ENCODE peak calls at places on chromosomes 5 and 9, in five cellular contexts. J, E, P, L and U are unnamed samples.

GRCh38 chr5:90562331-90562730 is 3.7 kb downstream of the ADGRV1 start:
- DNase-seq in P (no peak), J (no peak), L (no peak), E (peak), U (no peak)

GRCh38 chr9:137273616-137274320 is 3.8 kb upstream of the TOR4A start:
- DNase-seq in E (no peak), J (no peak), P (no peak), L (no peak), U (no peak)

GRCh38 chr5:109689740-109690455 is at the start of gene MAN2A1:
- DNase-seq in E (peak), P (peak), J (peak), L (peak), U (no peak)

GRCh38 chr9:91867740-91868139 is 82.3 kb downstream of the ROR2 start:
- DNase-seq in L (peak), J (no peak), E (no peak), P (no peak), U (no peak)

GRCh38 chr9:125632321-125633115 is 74.5 kb downstream of the MAPKAP1 start:
- DNase-seq in J (no peak), E (no peak), P (peak), L (no peak), U (no peak)

GRCh38 chr5:127705120-127705892 is 2.1 kb downstream of the CCDC192 start:
- DNase-seq in E (no peak), J (no peak), L (peak), P (peak), U (no peak)

GRCh38 chr5:5178121-5178520 is 38.0 kb downstream of the ADAMTS16 start:
- DNase-seq in E (peak), J (no peak), P (no peak), L (no peak), U (no peak)

GRCh38 chr5:94199566-94199965 is 418.8 kb downstream of the KIAA0825 start:
- DNase-seq in P (no peak), L (no peak), J (no peak), E (no peak), U (no peak)

GRCh38 chr5:173452098-173452497 is 123.9 kb upstream of the STC2 start:
- DNase-seq in J (no peak), E (no peak), P (peak), L (peak), U (no peak)

GRCh38 chr5:159936686-159937329 is 20.5 kb downstream of the ADRA1B start:
- DNase-seq in L (no peak), P (no peak), E (no peak), J (no peak), U (no peak)

GRCh38 chr5:53112909-53113308 is 3.4 kb upstream of the MOCS2 start:
- DNase-seq in P (no peak), L (no peak), J (no peak), E (no peak), U (no peak)

GRCh38 chr5:53113947-53114346 is 4.4 kb upstream of the MOCS2 start:
- DNase-seq in L (no peak), P (no peak), E (peak), J (no peak), U (no peak)

GRCh38 chr5:53116597-53116996 is 7.0 kb upstream of the MOCS2 start:
- DNase-seq in J (no peak), E (no peak), L (no peak), P (no peak), U (no peak)

GRCh38 chr5:53111139-53111538 is 1.6 kb upstream of the MOCS2 start:
- DNase-seq in L (no peak), J (no peak), E (no peak), P (no peak), U (no peak)

DNA sequence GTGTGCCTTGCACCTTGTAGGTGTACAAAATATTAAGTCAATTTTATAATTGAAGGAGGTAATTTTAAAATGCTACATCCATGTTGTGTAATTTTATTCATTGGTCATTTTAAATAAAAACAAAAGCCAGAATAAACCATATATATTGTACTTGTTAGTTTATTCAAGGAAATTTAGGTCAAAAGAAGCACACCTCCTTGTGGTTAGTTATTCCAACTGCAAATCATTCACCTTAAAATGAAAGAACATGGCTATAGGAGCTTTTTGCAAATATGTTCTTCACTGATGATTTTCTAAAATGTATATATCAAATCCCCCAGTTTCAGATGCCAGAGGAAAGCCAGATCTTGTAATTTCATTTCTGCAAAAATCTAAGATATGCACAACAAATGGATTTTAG is 5.4 kb upstream of the MOCS2 start:
- DNase-seq in J (no peak), E (no peak), L (no peak), P (peak), U (no peak)
- TF ChIP-seq CTCF in J (no peak), E (peak), L (peak), P (peak), U (peak)

GRCh38 chr5:149836451-149837139 is 106.5 kb downstream of the PPARGC1B start:
- DNase-seq in L (no peak), J (no peak), E (no peak), P (no peak), U (no peak)

GRCh38 chr5:149840226-149840825 is 104.3 kb downstream of the PDE6A start:
- DNase-seq in P (no peak), L (no peak), E (no peak), J (no peak), U (peak)

GRCh38 chr5:149839761-149840160 is 104.8 kb downstream of the PDE6A start:
- DNase-seq in J (no peak), L (peak), E (no peak), P (no peak), U (no peak)

GRCh38 chr5:149838881-149839739 is 105.5 kb downstream of the PDE6A start:
- DNase-seq in J (no peak), E (no peak), L (peak), P (peak), U (no peak)

GRCh38 chr5:149837680-149838269 is 106.8 kb downstream of the PDE6A start:
- DNase-seq in P (peak), E (peak), J (no peak), L (peak), U (no peak)
- TF ChIP-seq CTCF in P (peak), E (peak), J (peak), L (peak), U (peak)

GRCh38 chr9:127973169-127974001 is 7.4 kb downstream of the EEIG1 start:
- DNase-seq in L (no peak), E (no peak), P (no peak), J (peak), U (no peak)
- TF ChIP-seq CTCF in L (no peak), E (no peak), P (no peak), J (no peak), U (no peak)

GRCh38 chr9:106560540-106560939 is 302.4 kb upstream of the ZNF462 start:
- DNase-seq in J (no peak), E (no peak), L (no peak), P (no peak), U (no peak)
- TF ChIP-seq CTCF in J (no peak), E (peak), L (peak), P (peak), U (peak)

GRCh38 chr5:155147222-155147621 is 133.7 kb downstream of the KIF4B start:
- DNase-seq in P (peak), E (no peak), J (no peak), L (peak), U (no peak)
- TF ChIP-seq CTCF in P (peak), E (no peak), J (no peak), L (peak), U (peak)

GRCh38 chr9:100170556-100170955 is 71.5 kb downstream of the INVS start:
- DNase-seq in E (no peak), J (no peak), P (peak), L (peak), U (no peak)

GRCh38 chr9:100167176-100167575 is 68.1 kb downstream of the INVS start:
- DNase-seq in J (no peak), L (no peak), P (peak), E (no peak), U (no peak)

GRCh38 chr9:100170085-100170484 is 71.0 kb downstream of the INVS start:
- DNase-seq in E (no peak), J (no peak), P (no peak), L (no peak), U (no peak)

GRCh38 chr9:100167912-100168775 is 69.1 kb downstream of the INVS start:
- DNase-seq in L (no peak), P (peak), J (no peak), E (no peak), U (no peak)
- TF ChIP-seq CTCF in L (no peak), P (peak), J (no peak), E (no peak), U (no peak)

GRCh38 chr5:34583167-34583566 is 73.0 kb upstream of the RAI14 start:
- DNase-seq in P (no peak), J (no peak), E (no peak), L (no peak), U (no peak)

GRCh38 chr5:34585601-34586104 is 70.5 kb upstream of the RAI14 start:
- DNase-seq in J (no peak), E (no peak), P (peak), L (peak), U (no peak)

GRCh38 chr5:34580983-34581382 is 75.1 kb upstream of the RAI14 start:
- DNase-seq in J (no peak), L (no peak), P (no peak), E (no peak), U (no peak)

GRCh38 chr5:34584165-34584564 is 72.0 kb upstream of the RAI14 start:
- DNase-seq in E (no peak), J (no peak), L (no peak), P (no peak), U (no peak)

DNA sequence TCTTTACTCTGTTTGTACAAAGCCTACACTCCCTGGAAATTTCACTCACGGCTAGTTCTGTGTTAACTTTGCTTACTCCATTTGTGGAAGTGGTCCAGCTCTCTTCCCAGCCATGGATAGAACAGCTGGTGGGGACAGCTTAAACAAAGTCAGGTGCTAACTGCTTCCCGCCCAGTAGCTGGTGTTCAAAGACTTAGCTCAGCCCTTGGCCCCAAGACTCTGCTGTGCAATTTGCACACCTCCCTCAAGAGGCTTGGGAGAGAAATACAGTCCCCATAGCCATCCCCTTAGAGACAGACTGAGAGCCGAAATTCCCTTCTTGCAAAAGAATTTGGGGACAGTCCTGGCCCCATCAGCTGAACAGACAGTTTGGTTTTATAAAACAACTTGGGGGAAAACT is 73.8 kb upstream of the RAI14 start:
- DNase-seq in J (no peak), P (no peak), L (no peak), E (no peak), U (no peak)
- TF ChIP-seq CTCF in J (no peak), P (peak), L (peak), E (no peak), U (peak)

DNA sequence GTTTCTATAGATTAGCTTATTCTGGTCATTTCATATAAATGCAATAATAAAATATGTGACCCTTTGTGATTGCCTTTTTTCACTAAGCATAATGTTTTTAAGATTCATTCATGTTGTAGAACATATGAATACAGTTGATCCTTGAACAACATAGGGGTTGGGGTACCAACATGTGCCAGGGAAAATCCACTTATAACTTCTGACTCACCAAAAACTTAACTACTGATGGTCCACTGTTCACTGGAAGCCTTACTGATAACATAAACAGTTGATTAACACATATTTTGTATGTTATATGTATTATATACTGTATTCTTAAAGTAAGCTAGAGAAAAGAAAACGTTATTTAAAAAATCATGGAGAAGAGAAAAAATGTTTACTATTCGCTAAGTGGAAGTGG is 12.1 kb downstream of the ARHGEF37 start:
- DNase-seq in J (no peak), E (no peak), P (no peak), L (no peak), U (no peak)
- TF ChIP-seq CTCF in J (no peak), E (no peak), P (no peak), L (no peak), U (no peak)